ENCODE peak calls at places on chromosomes 3 and 15, in ten cellular contexts. M is tibial artery, X is astrocyte, T is psoas muscle, Q is mammary epithelial cell, N is heart right ventricle, G is endodermal cell, P is colonic mucosa, J is Peyer's patch, I is PC-3. V is an unnamed sample. For H3K4me1, the result is how much of the 10 kb centered on the place peaks cover.

GRCh38 chr15:89778861-89779260 is 2.7 kb downstream of the MESP2 start:
- DNase-seq in N (no peak), J (no peak), P (peak), M (no peak), I (no peak), G (no peak), Q (no peak), X (no peak), T (no peak), V (no peak)

GRCh38 chr3:4981688-4982494 is 2.7 kb downstream of the BHLHE40 start:
- DNase-seq in M (no peak), T (no peak), Q (peak), X (peak), J (no peak), I (peak), G (no peak), P (peak), N (peak), V (peak)

GRCh38 chr3:145219355-145220196 is 941.4 kb downstream of the PLOD2 start:
- DNase-seq in P (no peak), N (no peak), G (no peak), Q (no peak), M (no peak), I (no peak), J (no peak), T (no peak), X (no peak), V (no peak)

GRCh38 chr3:23404241-23404640 is 201.1 kb downstream of the UBE2E2 start:
- DNase-seq in N (no peak), J (no peak), X (no peak), Q (peak), G (no peak), P (no peak), I (peak), T (no peak), M (no peak), V (no peak)

GRCh38 chr3:77186728-77187127 is 146.8 kb downstream of the ROBO2 start:
- DNase-seq in Q (no peak), J (no peak), G (no peak), N (no peak), I (peak), T (no peak), P (no peak), M (no peak), X (no peak), V (peak)

GRCh38 chr3:107285197-107285596 is 92.0 kb upstream of the CCDC54 start:
- DNase-seq in M (no peak), T (no peak), J (no peak), N (no peak), G (peak), X (no peak), Q (peak), P (no peak), I (peak), V (no peak)

GRCh38 chr3:157786216-157786615 is 283.0 kb upstream of the VEPH1 start:
- DNase-seq in Q (peak), X (peak), G (no peak), T (no peak), J (no peak), N (no peak), M (no peak), I (peak), P (no peak), V (peak)

GRCh38 chr3:65867463-65868210 is 171.1 kb downstream of the MAGI1 start:
- DNase-seq in T (no peak), J (no peak), P (no peak), I (no peak), G (no peak), N (no peak), X (no peak), Q (no peak), M (no peak), V (no peak)

GRCh38 chr15:31435891-31436628 is 109.4 kb downstream of the KLF13 start:
- DNase-seq in P (peak), J (no peak), I (peak), X (no peak), G (no peak), N (no peak), M (peak), T (peak), Q (no peak), V (no peak)

GRCh38 chr15:78810377-78811123 is 714 bp downstream of the ADAMTS7 start:
- DNase-seq in I (peak), Q (peak), T (peak), G (peak), P (peak), N (peak), M (peak), X (peak), J (peak), V (peak)

GRCh38 chr15:90266485-90266884 is 1.0 kb downstream of the NGRN start:
- DNase-seq in P (peak), I (peak), J (no peak), Q (peak), M (no peak), T (no peak), N (no peak), X (no peak), G (no peak), V (peak)

GRCh38 chr3:64152100-64152499 is 73.2 kb downstream of the PRICKLE2 start:
- DNase-seq in X (peak), J (no peak), P (no peak), G (no peak), N (no peak), M (peak), T (no peak), I (peak), Q (peak), V (peak)

DNA sequence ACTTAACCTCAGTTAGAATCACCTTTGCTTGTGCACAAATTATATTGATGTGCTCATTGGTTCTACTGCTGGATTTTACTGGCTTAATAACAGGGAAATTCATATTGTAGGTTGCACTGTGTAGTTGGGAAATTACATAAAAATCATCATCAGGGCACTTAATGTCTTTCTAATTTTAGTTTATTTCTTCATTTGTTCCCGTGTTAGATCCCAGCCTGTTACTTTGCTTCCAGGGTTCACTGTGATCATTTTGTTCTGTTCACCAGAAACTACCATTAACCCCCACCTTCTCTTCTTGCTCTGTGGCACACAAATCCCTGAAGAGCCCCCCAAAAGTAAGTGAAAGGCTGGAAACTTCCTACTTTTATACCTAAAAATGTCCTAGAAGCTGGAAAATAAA is 80.4 kb downstream of the RARB start:
- DNase-seq in N (no peak), Q (no peak), P (no peak), T (no peak), J (no peak), M (no peak), I (no peak), G (no peak), X (no peak), V (no peak)
- H3K27ac ChIP-seq in N (no peak), Q (no peak), P (no peak), T (peak), J (no peak), M (peak), I (no peak), G (no peak), X (peak), V (no peak)

GRCh38 chr3:163560459-163560858 is 1517.8 kb downstream of the SI start:
- DNase-seq in I (no peak), J (no peak), Q (no peak), G (no peak), N (no peak), P (no peak), X (no peak), M (no peak), T (no peak), V (no peak)

GRCh38 chr3:163555918-163556317 is 1522.4 kb downstream of the SI start:
- DNase-seq in J (no peak), M (no peak), P (no peak), T (no peak), I (no peak), N (no peak), G (no peak), X (no peak), Q (no peak), V (no peak)

GRCh38 chr3:163552659-163552966 is 1525.7 kb downstream of the SI start:
- DNase-seq in I (no peak), X (no peak), Q (no peak), T (no peak), P (no peak), N (no peak), M (no peak), J (no peak), G (no peak), V (no peak)

GRCh38 chr3:163561151-163561550 is 1517.1 kb downstream of the SI start:
- DNase-seq in P (no peak), T (no peak), I (no peak), X (no peak), N (no peak), J (no peak), G (no peak), Q (no peak), M (no peak), V (no peak)

GRCh38 chr3:163556804-163557203 is 1521.5 kb downstream of the SI start:
- DNase-seq in M (no peak), I (peak), X (no peak), T (no peak), N (no peak), J (no peak), P (no peak), G (no peak), Q (no peak), V (no peak)
- TF ChIP-seq CTCF in M (no peak), I (no peak), X (no peak), T (no peak), N (no peak), J (no peak), P (no peak), G (no peak), Q (no peak), V (no peak)

DNA sequence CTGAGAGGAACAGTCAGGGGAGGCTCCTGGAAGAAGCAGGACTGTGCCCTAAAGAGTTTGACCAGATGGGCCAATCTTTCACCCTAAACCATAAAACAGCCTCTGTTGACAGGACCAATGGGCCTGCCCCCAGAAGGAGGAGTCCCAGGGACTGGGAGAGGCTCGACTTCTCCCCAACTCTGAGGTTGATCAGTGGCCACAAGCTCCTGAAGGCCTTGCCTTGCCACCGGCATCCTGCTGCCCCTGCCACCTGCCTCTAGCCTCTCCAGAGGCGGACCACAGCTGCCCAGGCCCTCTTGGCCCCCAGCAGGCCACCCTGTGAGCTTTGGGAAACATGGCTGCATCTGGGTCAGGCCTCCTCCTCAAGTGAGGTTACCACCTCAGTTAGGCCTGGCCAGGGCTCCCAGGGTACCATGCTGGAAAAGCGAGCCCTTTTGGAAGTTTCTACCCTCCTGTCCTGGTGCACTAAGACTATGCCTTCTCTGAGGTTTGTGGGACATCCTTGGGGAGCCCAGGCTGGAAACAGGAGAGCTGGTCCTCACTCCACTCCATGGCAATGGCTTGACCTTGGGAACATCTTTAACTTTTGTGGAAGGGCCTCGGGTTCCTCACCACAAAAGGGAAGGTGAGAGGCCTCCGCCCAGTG is 2.9 kb downstream of the VIPR1 start:
- DNase-seq in M (peak), J (peak), X (no peak), Q (no peak), T (no peak), P (peak), G (peak), I (no peak), N (no peak), V (no peak)
- H3K4me1 ChIP-seq in M (under half), J (under half), X (under half), Q (under half), T (under half), P (under half), G (under half), I (under half), N (under half), V (under half)

DNA sequence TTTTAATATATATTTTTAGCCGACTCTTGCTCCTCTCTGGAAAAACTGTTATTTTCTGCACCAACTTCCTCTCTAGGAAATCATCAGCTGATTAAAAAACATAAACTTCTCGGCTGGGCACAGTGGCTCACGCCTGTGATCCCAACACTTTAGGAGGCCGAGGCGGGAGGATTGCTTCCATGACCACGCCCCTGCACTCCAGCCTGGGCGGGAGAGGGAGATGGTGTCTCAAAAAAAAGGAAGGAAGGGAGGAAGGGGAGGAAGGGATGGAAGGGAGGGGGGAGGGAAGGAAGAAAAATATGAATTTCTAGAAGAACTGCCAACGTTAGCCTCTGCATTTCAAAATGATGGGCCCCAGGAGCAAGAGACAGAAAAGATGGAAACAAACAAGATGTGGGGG is 11.9 kb upstream of the ZFYVE19 start:
- DNase-seq in T (peak), I (no peak), X (no peak), P (no peak), N (no peak), Q (no peak), M (no peak), G (no peak), J (no peak), V (no peak)
- H3K27ac ChIP-seq in T (no peak), I (no peak), X (no peak), P (no peak), N (no peak), Q (no peak), M (no peak), G (no peak), J (peak), V (no peak)

GRCh38 chr3:27667751-27668150 is 54.4 kb downstream of the EOMES start:
- DNase-seq in T (no peak), X (no peak), N (no peak), M (no peak), I (no peak), P (no peak), G (no peak), J (no peak), Q (no peak), V (no peak)

GRCh38 chr3:27670619-27671018 is 51.5 kb downstream of the EOMES start:
- DNase-seq in N (no peak), Q (peak), J (no peak), G (no peak), I (no peak), P (no peak), X (no peak), T (no peak), M (no peak), V (no peak)

GRCh38 chr3:27669505-27670085 is 52.5 kb downstream of the EOMES start:
- DNase-seq in G (no peak), N (no peak), I (no peak), P (no peak), M (no peak), X (peak), T (no peak), J (no peak), Q (peak), V (no peak)

GRCh38 chr3:27666277-27666676 is 55.8 kb downstream of the EOMES start:
- DNase-seq in P (no peak), G (peak), T (no peak), N (no peak), Q (no peak), J (no peak), M (no peak), X (no peak), I (no peak), V (no peak)

DNA sequence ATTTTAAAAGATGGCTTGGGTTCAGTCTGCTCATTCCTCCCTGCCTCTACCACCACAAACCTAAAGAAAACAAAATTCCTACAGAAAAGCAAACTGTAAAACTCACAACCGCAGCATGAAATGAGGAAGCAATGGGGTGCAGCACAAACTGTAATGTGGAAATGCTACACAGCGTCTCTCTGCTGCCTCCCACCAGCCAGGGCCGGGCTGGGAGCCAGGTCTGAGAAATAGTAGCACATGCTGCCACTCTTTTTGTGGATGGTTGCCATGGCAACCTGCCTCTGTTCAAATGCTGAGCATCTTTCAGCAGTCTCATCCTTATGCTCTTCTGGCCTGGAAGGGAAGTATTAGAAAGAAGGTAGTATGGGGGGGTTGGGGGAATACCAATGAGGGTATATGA is 55.4 kb downstream of the EOMES start:
- DNase-seq in P (peak), N (peak), I (no peak), M (peak), J (no peak), G (peak), Q (no peak), T (peak), X (peak), V (no peak)
- TF ChIP-seq CTCF in P (no peak), N (no peak), I (no peak), M (no peak), J (no peak), G (peak), Q (no peak), T (no peak), X (no peak), V (no peak)

DNA sequence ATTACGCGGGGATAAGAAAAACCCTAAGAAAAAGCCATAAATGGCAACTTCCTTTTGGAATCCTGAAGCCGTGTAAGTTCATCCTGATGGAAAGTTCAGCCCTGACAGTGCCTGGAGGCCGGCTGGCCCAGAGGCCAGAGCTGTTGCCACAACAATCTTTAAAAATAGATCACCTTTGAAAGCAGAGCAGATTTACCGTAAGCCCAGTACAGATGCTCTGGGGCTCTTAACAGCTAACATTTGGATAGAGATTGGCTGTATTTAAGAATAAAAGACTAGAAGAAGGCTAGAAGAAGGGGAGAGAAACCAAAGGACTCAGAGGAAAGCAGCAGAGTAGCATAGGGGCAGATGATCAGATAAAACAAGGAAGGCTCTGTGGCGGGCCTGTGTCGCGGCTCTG is 69.7 kb downstream of the SYNM start:
- DNase-seq in J (no peak), N (peak), T (peak), M (no peak), G (no peak), I (no peak), X (no peak), P (no peak), Q (no peak), V (no peak)
- H3K4me1 ChIP-seq in J (under half), N (under half), T (half or more), M (under half), G (under half), I (under half), X (under half), P (under half), Q (under half), V (under half)

V was measured in foreskin keratinocyte.